ENCODE peak calls at places on chromosome 10, in six cellular contexts. One of them, this sample, is unnamed.

GRCh38 chr10:4514445-4515108 is 311.4 kb upstream of the AKR1E2 start:
- DNase-seq in glutamatergic neuron: no peak
- DNase-seq in epithelial cell of esophagus: no peak
- DNase-seq in Right ventricle myocardium inferior: peak; percentile 76
- DNase-seq in cerebellar cortex: no peak
- DNase-seq in H7: no peak
- DNase-seq in this sample: no peak

GRCh38 chr10:72132854-72133253 is 44.5 kb upstream of the SPOCK2 start:
- DNase-seq in cerebellar cortex: no peak
- DNase-seq in Right ventricle myocardium inferior: no peak
- DNase-seq in H7: no peak
- DNase-seq in epithelial cell of esophagus: no peak
- DNase-seq in glutamatergic neuron: no peak
- DNase-seq in this sample: no peak

GRCh38 chr10:34835908-34836558 is 20.9 kb upstream of the PARD3 start:
- DNase-seq in epithelial cell of esophagus: no peak
- DNase-seq in glutamatergic neuron: no peak
- DNase-seq in cerebellar cortex: no peak
- DNase-seq in H7: no peak
- DNase-seq in Right ventricle myocardium inferior: no peak
- DNase-seq in this sample: no peak

GRCh38 chr10:31359979-31360378 is 41.0 kb downstream of the ZEB1 start:
- DNase-seq in epithelial cell of esophagus: no peak
- DNase-seq in cerebellar cortex: no peak
- DNase-seq in Right ventricle myocardium inferior: no peak
- DNase-seq in glutamatergic neuron: no peak
- DNase-seq in H7: no peak
- DNase-seq in this sample: no peak

GRCh38 chr10:99329891-99330674 is 927 bp downstream of the CNNM1 start:
- DNase-seq in cerebellar cortex: peak; percentile 34
- DNase-seq in glutamatergic neuron: peak; percentile 63
- DNase-seq in H7: peak; percentile 78
- DNase-seq in Right ventricle myocardium inferior: no peak
- DNase-seq in epithelial cell of esophagus: peak; percentile 19
- DNase-seq in this sample: peak; percentile 51

GRCh38 chr10:132738454-132739224 is 47.3 kb downstream of the NKX6-2 start:
- DNase-seq in glutamatergic neuron: no peak
- DNase-seq in H7: no peak
- DNase-seq in Right ventricle myocardium inferior: no peak
- DNase-seq in epithelial cell of esophagus: no peak
- DNase-seq in cerebellar cortex: no peak
- DNase-seq in this sample: no peak

GRCh38 chr10:5390607-5391205 is 13.9 kb downstream of the TUBAL3 start:
- DNase-seq in Right ventricle myocardium inferior: no peak
- DNase-seq in cerebellar cortex: no peak
- DNase-seq in glutamatergic neuron: no peak
- DNase-seq in epithelial cell of esophagus: no peak
- DNase-seq in H7: no peak
- DNase-seq in this sample: no peak

GRCh38 chr10:89853796-89854195 is 152.4 kb downstream of the KIF20B start:
- DNase-seq in H7: peak; percentile 84
- DNase-seq in glutamatergic neuron: peak; percentile 57
- DNase-seq in Right ventricle myocardium inferior: no peak
- DNase-seq in epithelial cell of esophagus: no peak
- DNase-seq in cerebellar cortex: no peak
- DNase-seq in this sample: peak; percentile 86

GRCh38 chr10:21184984-21185383 is 287.9 kb upstream of the NEBL start:
- DNase-seq in glutamatergic neuron: no peak
- DNase-seq in epithelial cell of esophagus: no peak
- DNase-seq in H7: no peak
- DNase-seq in cerebellar cortex: no peak
- DNase-seq in Right ventricle myocardium inferior: no peak
- DNase-seq in this sample: no peak

GRCh38 chr10:29482591-29483421 is 152.0 kb downstream of the SVIL start:
- DNase-seq in glutamatergic neuron: no peak
- DNase-seq in Right ventricle myocardium inferior: no peak
- DNase-seq in H7: peak; percentile 62
- DNase-seq in cerebellar cortex: peak; percentile 31
- DNase-seq in epithelial cell of esophagus: no peak
- DNase-seq in this sample: peak; percentile 74

GRCh38 chr10:118721005-118721876 is 33.5 kb downstream of the CACUL1 start:
- DNase-seq in H7: peak; percentile 42
- DNase-seq in glutamatergic neuron: no peak
- DNase-seq in Right ventricle myocardium inferior: no peak
- DNase-seq in epithelial cell of esophagus: peak; percentile 61
- DNase-seq in cerebellar cortex: peak; percentile 74
- DNase-seq in this sample: no peak

GRCh38 chr10:86233131-86233530 is 133.5 kb downstream of the GRID1 start:
- DNase-seq in cerebellar cortex: no peak
- DNase-seq in H7: no peak
- DNase-seq in glutamatergic neuron: no peak
- DNase-seq in epithelial cell of esophagus: no peak
- DNase-seq in Right ventricle myocardium inferior: no peak
- DNase-seq in this sample: no peak

GRCh38 chr10:70590663-70591416 is 11.7 kb downstream of the PRF1 start:
- DNase-seq in H7: no peak
- DNase-seq in epithelial cell of esophagus: no peak
- DNase-seq in glutamatergic neuron: no peak
- DNase-seq in Right ventricle myocardium inferior: peak; percentile 13
- DNase-seq in cerebellar cortex: no peak
- DNase-seq in this sample: no peak

GRCh38 chr10:44647877-44648542 is 263.1 kb upstream of the CXCL12 start:
- DNase-seq in Right ventricle myocardium inferior: no peak
- DNase-seq in epithelial cell of esophagus: peak; percentile 18
- DNase-seq in H7: no peak
- DNase-seq in glutamatergic neuron: no peak
- DNase-seq in cerebellar cortex: no peak
- DNase-seq in this sample: no peak

GRCh38 chr10:107701947-107702346 is 537.4 kb upstream of the SORCS1 start:
- DNase-seq in glutamatergic neuron: no peak
- DNase-seq in H7: no peak
- DNase-seq in cerebellar cortex: no peak
- DNase-seq in Right ventricle myocardium inferior: no peak
- DNase-seq in epithelial cell of esophagus: no peak
- DNase-seq in this sample: no peak

GRCh38 chr10:93813507-93814465 is 56.0 kb downstream of the LGI1 start:
- DNase-seq in glutamatergic neuron: peak; percentile 58
- DNase-seq in H7: peak; percentile 53
- DNase-seq in epithelial cell of esophagus: peak; percentile 47
- DNase-seq in Right ventricle myocardium inferior: peak; percentile 57
- DNase-seq in cerebellar cortex: peak; percentile 72
- DNase-seq in this sample: peak; percentile 72

GRCh38 chr10:127485153-127485857 is 63.8 kb upstream of the NPS start:
- DNase-seq in H7: peak; percentile 75
- DNase-seq in cerebellar cortex: no peak
- DNase-seq in glutamatergic neuron: no peak
- DNase-seq in epithelial cell of esophagus: peak; percentile 52
- DNase-seq in Right ventricle myocardium inferior: no peak
- DNase-seq in this sample: peak; percentile 64

GRCh38 chr10:81874878-81875679 is at the start of gene NRG3:
- DNase-seq in H7: peak; percentile 90
- DNase-seq in glutamatergic neuron: peak; percentile 63
- DNase-seq in cerebellar cortex: no peak
- DNase-seq in epithelial cell of esophagus: no peak
- DNase-seq in Right ventricle myocardium inferior: no peak
- DNase-seq in this sample: no peak

GRCh38 chr10:78811174-78811573 is 257.6 kb upstream of the ZMIZ1 start:
- DNase-seq in glutamatergic neuron: no peak
- DNase-seq in H7: no peak
- DNase-seq in Right ventricle myocardium inferior: no peak
- DNase-seq in cerebellar cortex: no peak
- DNase-seq in epithelial cell of esophagus: peak; percentile 38
- DNase-seq in this sample: no peak

GRCh38 chr10:50396491-50397311 is 145.4 kb upstream of the ASAH2 start:
- DNase-seq in glutamatergic neuron: no peak
- DNase-seq in epithelial cell of esophagus: peak; percentile 55
- DNase-seq in Right ventricle myocardium inferior: no peak
- DNase-seq in H7: no peak
- DNase-seq in cerebellar cortex: no peak
- DNase-seq in this sample: no peak

GRCh38 chr10:121886997-121887622 is 40.7 kb downstream of the ATE1 start:
- DNase-seq in H7: peak; percentile 62
- DNase-seq in glutamatergic neuron: peak; percentile 78
- DNase-seq in epithelial cell of esophagus: peak; percentile 75
- DNase-seq in Right ventricle myocardium inferior: no peak
- DNase-seq in cerebellar cortex: peak; percentile 73
- DNase-seq in this sample: peak; percentile 75

GRCh38 chr10:637221-637620 is 52.2 kb downstream of the DIP2C start:
- DNase-seq in epithelial cell of esophagus: peak; percentile 17
- DNase-seq in H7: no peak
- DNase-seq in cerebellar cortex: no peak
- DNase-seq in Right ventricle myocardium inferior: peak; percentile 58
- DNase-seq in glutamatergic neuron: no peak
- DNase-seq in this sample: no peak

This sample was measured in H9.